ENCODE peak calls at places on chromosome 1, in ten cellular contexts. O is ovary; N is Jurkat, Clone E6-1; I is fibroblast of villous mesenchyme; F is CD4-positive, CD25-positive, alpha-beta regulatory T cell; B is suprapubic skin; D is epithelial cell of esophagus; T is cardiac fibroblast; H is SJCRH30; Z is A549. P is an unnamed sample.

GRCh38 chr1:156480411-156481192 is 20.0 kb downstream of the MEF2D start:
- DNase-seq in O (peak), B (no peak), N (peak), D (peak), T (peak), I (peak), F (peak), Z (peak), H (peak), P (no peak)

GRCh38 chr1:48560114-48560513 is 88.1 kb upstream of the SPATA6 start:
- DNase-seq in B (no peak), I (no peak), Z (no peak), T (no peak), O (no peak), N (no peak), F (no peak), D (no peak), H (no peak), P (no peak)

GRCh38 chr1:64082459-64082858 is 121.0 kb upstream of the UBE2U start:
- DNase-seq in I (no peak), N (no peak), Z (peak), O (no peak), F (no peak), D (peak), H (peak), T (peak), B (no peak), P (peak)

GRCh38 chr1:202135221-202135721 is 9.3 kb downstream of the ARL8A start:
- DNase-seq in H (peak), F (peak), D (peak), I (peak), T (peak), O (peak), Z (peak), N (peak), B (no peak), P (peak)

GRCh38 chr1:93200714-93201113 is 20.2 kb downstream of the CCDC18 start:
- DNase-seq in H (no peak), I (no peak), D (no peak), B (no peak), F (no peak), Z (no peak), N (no peak), O (no peak), T (no peak), P (no peak)

GRCh38 chr1:39268112-39268581 is 63.7 kb downstream of the MACF1 start:
- DNase-seq in I (peak), Z (no peak), D (peak), T (peak), H (peak), O (peak), F (peak), N (no peak), B (no peak), P (peak)

GRCh38 chr1:66679140-66679539 is 73.1 kb upstream of the DYNLT5 start:
- DNase-seq in I (no peak), N (no peak), D (no peak), H (no peak), Z (no peak), O (no peak), B (no peak), T (no peak), F (no peak), P (no peak)

GRCh38 chr1:36553591-36554417 is 71.1 kb upstream of the CSF3R start:
- DNase-seq in F (peak), O (peak), N (peak), H (peak), I (peak), T (peak), Z (peak), D (peak), B (peak), P (peak)

GRCh38 chr1:193335797-193336428 is 149.5 kb upstream of the B3GALT2 start:
- DNase-seq in O (no peak), F (no peak), T (peak), D (no peak), I (peak), Z (no peak), N (no peak), B (no peak), H (peak), P (peak)

DNA sequence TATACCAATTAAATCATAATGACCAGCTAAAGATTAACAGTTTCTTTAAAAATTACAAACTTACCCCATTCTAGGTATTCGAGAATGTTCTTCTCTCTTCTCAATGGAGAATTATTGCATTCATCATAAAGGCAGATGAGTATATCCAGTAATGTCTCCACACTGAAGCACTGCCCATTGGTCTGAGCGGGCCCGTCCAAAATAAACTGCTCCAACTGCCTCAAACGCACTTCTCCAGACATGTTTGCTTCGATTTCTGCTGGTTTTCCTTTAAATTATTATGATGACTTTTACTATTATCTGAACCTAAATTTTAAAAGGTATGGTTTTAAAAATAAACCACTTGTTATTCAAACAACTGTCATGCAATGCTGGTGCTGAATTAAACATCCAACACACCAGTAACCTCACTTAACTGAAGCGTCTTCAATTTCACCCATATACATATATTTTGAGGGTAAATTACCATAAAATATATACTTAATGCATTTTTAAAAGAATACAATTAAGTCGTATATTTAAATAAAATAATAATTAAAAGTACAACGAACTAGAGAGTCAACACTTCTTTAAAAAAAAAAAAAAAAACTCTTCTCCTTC is 1.3 kb downstream of the CDC42BPA start:
- DNase-seq in B (no peak), D (peak), H (peak), N (no peak), I (peak), O (no peak), F (no peak), Z (peak), T (peak), P (peak)
- H3K4me3 ChIP-seq in B (peak), D (peak), H (peak), N (peak), I (peak), O (peak), F (peak), Z (peak), T (peak), P (peak)

DNA sequence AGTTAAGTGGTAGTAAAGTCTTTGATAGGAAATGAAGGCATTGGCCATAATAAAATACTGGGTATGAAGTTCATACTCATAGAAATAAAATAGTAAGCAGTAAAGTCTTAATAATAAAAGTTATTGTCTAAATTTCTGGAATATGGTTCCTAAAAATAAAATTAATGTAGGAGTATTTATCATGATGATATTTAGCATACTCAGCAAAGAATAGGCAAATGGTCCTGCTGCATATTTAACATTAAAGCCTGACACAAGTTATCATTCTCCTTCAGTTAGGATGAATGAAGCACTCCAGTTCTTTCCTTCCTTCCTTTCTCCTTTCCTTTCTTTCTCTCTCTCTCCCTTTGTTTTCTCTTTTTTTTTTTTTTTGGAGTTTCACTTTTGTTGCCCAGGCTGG is 25.3 kb downstream of the PDZK1IP1 start:
- DNase-seq in D (no peak), H (no peak), T (no peak), O (no peak), I (no peak), N (no peak), B (no peak), Z (no peak), F (no peak), P (no peak)
- H3K4me3 ChIP-seq in D (no peak), H (no peak), T (no peak), O (no peak), I (no peak), N (no peak), B (no peak), Z (no peak), F (no peak), P (no peak)

DNA sequence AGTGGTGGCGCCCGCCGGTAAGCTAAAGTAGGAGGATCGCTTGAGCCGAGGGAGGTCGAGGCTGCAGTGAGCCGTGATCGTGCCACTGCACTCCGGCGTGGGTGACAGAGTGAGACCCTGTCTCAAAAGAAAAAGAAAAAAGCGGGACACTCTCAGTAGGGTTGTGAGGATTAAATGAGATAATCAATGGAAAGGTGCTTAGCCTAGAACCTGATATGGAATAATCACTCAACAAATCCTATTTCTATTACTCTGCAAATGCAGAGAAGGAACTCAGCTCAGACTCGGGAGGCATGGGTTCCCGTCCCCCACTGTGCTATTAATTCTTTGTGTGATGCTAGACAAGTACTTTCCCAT is 541 bp upstream of the LUZP1 start:
- DNase-seq in N (no peak), Z (no peak), F (no peak), B (no peak), I (no peak), T (no peak), D (no peak), H (no peak), O (no peak), P (no peak)
- H3K4me3 ChIP-seq in N (no peak), Z (no peak), F (peak), B (peak), I (peak), T (peak), D (peak), H (peak), O (peak), P (no peak)

GRCh38 chr1:168224991-168225390 is 813 bp upstream of the SFT2D2 start:
- DNase-seq in B (no peak), O (no peak), H (no peak), D (no peak), Z (no peak), N (no peak), F (no peak), T (no peak), I (no peak), P (no peak)
- H3K4me3 ChIP-seq in B (peak), O (peak), H (peak), D (peak), Z (peak), N (peak), F (peak), T (no peak), I (no peak), P (no peak)

GRCh38 chr1:111225091-111225490 is 2.4 kb upstream of the CHI3L2 start:
- DNase-seq in D (no peak), Z (no peak), F (no peak), H (no peak), N (no peak), O (no peak), I (no peak), T (no peak), B (no peak), P (no peak)
- H3K4me3 ChIP-seq in D (no peak), Z (no peak), F (peak), H (no peak), N (peak), O (no peak), I (no peak), T (no peak), B (no peak), P (no peak)

DNA sequence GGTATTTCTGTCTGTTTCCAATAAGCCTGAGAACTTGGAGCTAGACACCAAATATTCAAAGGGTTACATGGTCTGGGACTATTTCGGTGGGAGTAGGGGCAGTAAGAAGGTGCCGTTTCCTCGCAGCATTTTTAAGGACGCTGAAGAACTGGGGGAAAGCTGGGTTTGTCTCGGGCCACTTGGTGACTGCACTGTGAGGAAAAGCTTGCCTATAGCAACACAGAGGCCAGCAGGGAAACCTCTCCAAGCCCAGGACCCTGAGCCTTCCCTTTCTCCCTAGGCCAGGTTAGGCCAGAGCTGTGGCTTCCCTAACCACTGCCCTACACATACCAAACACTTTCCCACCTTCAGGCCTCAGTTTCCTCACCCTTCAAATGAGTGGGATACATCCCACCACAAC is 3.3 kb downstream of the GLIS1 start:
- DNase-seq in I (no peak), D (no peak), O (no peak), N (no peak), T (no peak), Z (no peak), H (no peak), B (no peak), F (no peak), P (no peak)
- H3K4me3 ChIP-seq in I (no peak), D (no peak), O (no peak), N (no peak), T (no peak), Z (no peak), H (no peak), B (no peak), F (no peak), P (no peak)

GRCh38 chr1:23591460-23592208 is 32.3 kb upstream of the ID3 start:
- DNase-seq in Z (peak), N (no peak), T (no peak), B (no peak), H (peak), F (no peak), D (no peak), I (peak), O (peak), P (no peak)
- H3K4me3 ChIP-seq in Z (no peak), N (no peak), T (no peak), B (no peak), H (no peak), F (peak), D (no peak), I (no peak), O (no peak), P (no peak)

GRCh38 chr1:174469687-174470086 is 21.9 kb downstream of the GPR52 start:
- DNase-seq in I (no peak), B (no peak), N (no peak), T (peak), O (no peak), D (no peak), F (no peak), Z (no peak), H (no peak), P (peak)
- H3K4me3 ChIP-seq in I (no peak), B (no peak), N (no peak), T (no peak), O (no peak), D (no peak), F (no peak), Z (no peak), H (no peak), P (no peak)

GRCh38 chr1:12614402-12615165 is 3.4 kb downstream of the DHRS3 start:
- DNase-seq in N (no peak), B (no peak), H (no peak), T (no peak), I (peak), O (no peak), D (no peak), Z (no peak), F (no peak), P (no peak)
- H3K4me3 ChIP-seq in N (no peak), B (peak), H (no peak), T (no peak), I (peak), O (peak), D (no peak), Z (peak), F (no peak), P (peak)

DNA sequence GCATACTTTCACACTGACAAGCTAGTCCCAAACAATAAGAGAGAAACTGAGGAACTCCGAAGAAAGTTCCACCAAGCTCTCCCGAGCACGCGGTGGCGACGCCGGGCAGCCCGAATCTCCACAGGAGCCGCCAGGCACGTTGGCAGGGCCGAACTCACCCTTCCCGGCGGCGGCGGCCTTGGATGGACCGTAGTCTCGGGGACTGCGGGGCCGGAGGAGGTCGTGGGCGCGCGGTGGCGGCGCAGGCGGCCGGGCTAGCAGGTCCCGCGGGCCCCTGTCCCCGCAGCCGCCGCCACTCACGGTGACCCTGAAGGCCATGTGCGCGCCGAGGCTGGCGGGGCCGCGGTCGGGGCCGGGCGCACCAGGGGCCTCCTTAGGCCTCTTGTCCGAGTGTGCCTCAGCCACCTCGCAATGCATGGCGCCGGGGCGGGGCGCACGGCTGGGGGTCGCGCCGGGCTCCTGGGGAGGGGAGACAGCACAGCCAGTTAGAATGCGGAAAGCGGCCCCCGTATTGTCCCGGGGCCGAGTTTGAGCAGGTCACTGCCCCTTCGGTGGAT is 1.2 kb downstream of the GLIS1 start:
- DNase-seq in B (no peak), F (no peak), O (no peak), I (no peak), Z (no peak), N (no peak), D (no peak), T (no peak), H (no peak), P (no peak)
- H3K4me3 ChIP-seq in B (peak), F (no peak), O (no peak), I (peak), Z (no peak), N (no peak), D (no peak), T (peak), H (no peak), P (peak)